ENCODE peak calls at places on chromosome 13, in six cellular contexts. A is tibial nerve, Y is brain microvascular endothelial cell, B is AG04450, M is small intestine, Z is substantia nigra. Q is an unnamed sample.

GRCh38 chr13:53137777-53138176 is 109.2 kb downstream of the OLFM4 start:
- DNase-seq in A (peak; percentile 90), Y (peak; percentile 31), B (peak; percentile 66), M (no peak), Z (no peak), Q (no peak)

GRCh38 chr13:108932206-108932605 is 302.8 kb downstream of the MYO16 start:
- DNase-seq in A (no peak), Y (no peak), B (no peak), M (no peak), Z (no peak), Q (no peak)

GRCh38 chr13:67515895-67516294 is 285.8 kb upstream of the PCDH9 start:
- DNase-seq in A (no peak), Y (peak; percentile 10), B (peak; percentile 66), M (no peak), Z (no peak), Q (no peak)

GRCh38 chr13:38670627-38671026 is 16.2 kb upstream of the FREM2 start:
- DNase-seq in A (no peak), Y (no peak), B (no peak), M (no peak), Z (no peak), Q (no peak)

GRCh38 chr13:75318138-75318833 is 163.7 kb downstream of the TBC1D4 start:
- DNase-seq in A (no peak), Y (no peak), B (no peak), M (no peak), Z (no peak), Q (no peak)

GRCh38 chr13:28459911-28460310 is 35.0 kb downstream of the FLT1 start:
- DNase-seq in A (no peak), Y (no peak), B (no peak), M (no peak), Z (no peak), Q (no peak)

GRCh38 chr13:39144941-39145533 is 106.8 kb downstream of the NHLRC3 start:
- DNase-seq in A (peak; percentile 81), Y (peak; percentile 53), B (peak; percentile 26), M (peak; percentile 39), Z (no peak), Q (no peak)

GRCh38 chr13:104301216-104301975 is 1235.2 kb upstream of the SLC10A2 start:
- DNase-seq in A (no peak), Y (no peak), B (no peak), M (no peak), Z (no peak), Q (no peak)

GRCh38 chr13:105721056-105721455 is 814.4 kb downstream of the EFNB2 start:
- DNase-seq in A (no peak), Y (peak; percentile 53), B (no peak), M (no peak), Z (no peak), Q (no peak)

GRCh38 chr13:42660367-42660965 is 86.5 kb downstream of the TNFSF11 start:
- DNase-seq in A (no peak), Y (no peak), B (no peak), M (no peak), Z (no peak), Q (no peak)

GRCh38 chr13:79531542-79532239 is 50.7 kb downstream of the NDFIP2 start:
- DNase-seq in A (no peak), Y (no peak), B (no peak), M (no peak), Z (no peak), Q (no peak)

GRCh38 chr13:89514534-89515312 is 1832.8 kb upstream of the MIR17HG start:
- DNase-seq in A (no peak), Y (peak; percentile 1), B (peak; percentile 11), M (no peak), Z (no peak), Q (no peak)

GRCh38 chr13:44050450-44051063 is 170.9 kb downstream of the LACC1 start:
- DNase-seq in A (peak; percentile 15), Y (peak; percentile 42), B (no peak), M (peak; percentile 62), Z (no peak), Q (no peak)

GRCh38 chr13:45055198-45055901 is 65.0 kb upstream of the GTF2F2 start:
- DNase-seq in A (no peak), Y (peak; percentile 73), B (peak; percentile 67), M (peak; percentile 29), Z (no peak), Q (no peak)

GRCh38 chr13:82963466-82963865 is 918.8 kb downstream of the SLITRK1 start:
- DNase-seq in A (no peak), Y (peak; percentile 9), B (no peak), M (no peak), Z (no peak), Q (no peak)

GRCh38 chr13:84032116-84032515 is 149.8 kb upstream of the SLITRK1 start:
- DNase-seq in A (no peak), Y (no peak), B (no peak), M (no peak), Z (no peak), Q (no peak)

GRCh38 chr13:112810608-112811007 is 120.8 kb downstream of the ATP11A start:
- DNase-seq in A (no peak), Y (no peak), B (no peak), M (no peak), Z (no peak), Q (no peak)

GRCh38 chr13:105758929-105759328 is 776.5 kb downstream of the EFNB2 start:
- DNase-seq in A (no peak), Y (no peak), B (no peak), M (no peak), Z (no peak), Q (no peak)

GRCh38 chr13:36432106-36432544 is at the start of gene CCNA1:
- DNase-seq in A (no peak), Y (no peak), B (no peak), M (no peak), Z (no peak), Q (no peak)

DNA sequence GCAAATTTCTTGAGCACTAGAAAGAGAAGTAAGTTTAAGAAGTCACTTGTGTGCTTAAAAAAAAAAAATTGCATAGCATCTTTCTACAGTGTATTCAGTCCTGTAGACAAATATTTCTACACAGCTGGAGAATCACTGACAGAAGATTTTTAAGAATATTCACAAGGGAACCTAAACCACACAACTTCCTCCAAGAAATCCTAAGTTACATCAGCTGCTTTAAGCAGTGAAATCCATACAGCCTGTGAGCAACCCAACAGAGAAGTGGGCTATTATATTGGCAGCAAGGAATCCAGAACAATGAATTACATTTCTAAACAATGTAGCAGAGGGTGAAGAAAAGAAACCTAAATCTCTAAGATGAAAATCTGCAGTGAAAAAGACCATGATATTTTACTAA is 1.5 kb downstream of the DOCK9 start:
- DNase-seq in A (no peak), Y (no peak), B (no peak), M (no peak), Z (no peak), Q (no peak)
- H3K27ac ChIP-seq in A (peak overlapping the region; percentile 88), Y (peak overlapping the region; percentile 91), B (peak overlapping the region; percentile 31), M (peak overlapping the region; percentile 24), Z (peak overlapping the region; percentile 97), Q (peak overlapping the region; percentile 48)

GRCh38 chr13:97334690-97335089 is 99.3 kb upstream of the RAP2A start:
- DNase-seq in A (no peak), Y (no peak), B (no peak), M (no peak), Z (no peak), Q (no peak)

GRCh38 chr13:97332725-97333124 is 101.2 kb upstream of the RAP2A start:
- DNase-seq in A (no peak), Y (no peak), B (no peak), M (no peak), Z (no peak), Q (no peak)

GRCh38 chr13:97330448-97330847 is 103.5 kb upstream of the RAP2A start:
- DNase-seq in A (no peak), Y (no peak), B (no peak), M (no peak), Z (no peak), Q (no peak)

GRCh38 chr13:97335488-97336134 is 98.4 kb upstream of the RAP2A start:
- DNase-seq in A (no peak), Y (no peak), B (no peak), M (no peak), Z (no peak), Q (no peak)

GRCh38 chr13:97333983-97334382 is 100.0 kb upstream of the RAP2A start:
- DNase-seq in A (no peak), Y (no peak), B (no peak), M (no peak), Z (no peak), Q (no peak)
- H3K27ac ChIP-seq in A (peak overlapping the region; percentile 79), Y (no peak overlapping the region), B (no peak overlapping the region), M (no peak overlapping the region), Z (no peak overlapping the region), Q (no peak overlapping the region)

GRCh38 chr13:110023729-110024645 is 237.6 kb upstream of the IRS2 start:
- DNase-seq in A (no peak), Y (no peak), B (no peak), M (no peak), Z (no peak), Q (peak; percentile 83)
- H3K27ac ChIP-seq in A (peak overlapping the region; percentile 98), Y (no peak overlapping the region), B (peak overlapping the region; percentile 72), M (no peak overlapping the region), Z (no peak overlapping the region), Q (peak overlapping the region; percentile 88)

DNA sequence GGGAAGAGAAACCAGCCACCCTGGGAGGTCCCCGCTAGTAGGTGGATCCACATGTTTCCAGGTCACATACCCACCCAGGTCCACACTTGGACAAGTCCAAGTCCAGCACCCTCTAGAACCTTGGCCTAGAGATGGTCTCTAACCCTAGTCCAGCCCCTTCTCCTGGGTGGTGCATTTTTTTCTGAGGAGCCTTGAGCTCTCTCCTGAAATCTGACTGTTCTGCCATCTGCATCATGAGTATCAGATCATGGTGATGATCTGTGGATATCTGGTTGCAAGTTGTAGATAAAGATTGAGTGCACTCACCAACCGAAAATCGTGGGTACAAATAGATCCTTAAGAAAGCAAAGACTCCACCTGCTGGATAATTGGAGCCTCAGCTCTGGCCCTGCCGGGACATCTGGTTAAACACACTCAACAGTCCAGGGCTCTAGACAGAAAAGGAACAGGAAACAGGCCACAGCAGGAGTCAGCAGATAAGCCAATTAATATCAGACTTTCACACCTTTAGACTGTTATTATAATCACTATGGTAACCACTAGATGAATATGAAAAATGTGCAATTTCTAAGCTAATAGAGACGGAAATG is 41.1 kb downstream of the GPR12 start:
- DNase-seq in A (no peak), Y (no peak), B (no peak), M (no peak), Z (no peak), Q (peak; percentile 3)
- H3K27ac ChIP-seq in A (no peak overlapping the region), Y (no peak overlapping the region), B (no peak overlapping the region), M (no peak overlapping the region), Z (no peak overlapping the region), Q (no peak overlapping the region)

GRCh38 chr13:114081761-114082681 is 50.4 kb downstream of the RASA3 start:
- DNase-seq in A (no peak), Y (no peak), B (no peak), M (no peak), Z (no peak), Q (no peak)

GRCh38 chr13:114080739-114081561 is 51.5 kb downstream of the RASA3 start:
- DNase-seq in A (no peak), Y (no peak), B (no peak), M (no peak), Z (no peak), Q (no peak)

GRCh38 chr13:114078501-114079451 is 53.6 kb downstream of the RASA3 start:
- DNase-seq in A (no peak), Y (peak; percentile 73), B (no peak), M (no peak), Z (no peak), Q (no peak)

GRCh38 chr13:114077938-114078335 is 54.5 kb downstream of the RASA3 start:
- DNase-seq in A (no peak), Y (peak; percentile 64), B (no peak), M (no peak), Z (no peak), Q (no peak)

GRCh38 chr13:114079601-114080536 is 52.6 kb downstream of the RASA3 start:
- DNase-seq in A (no peak), Y (no peak), B (no peak), M (no peak), Z (no peak), Q (no peak)
- H3K27ac ChIP-seq in A (peak overlapping the region; percentile 87), Y (no peak overlapping the region), B (no peak overlapping the region), M (no peak overlapping the region), Z (no peak overlapping the region), Q (peak overlapping the region; percentile 77)

GRCh38 chr13:113998781-113999617 is 25.1 kb upstream of the C13orf46 start:
- DNase-seq in A (no peak), Y (no peak), B (no peak), M (no peak), Z (no peak), Q (no peak)
- H3K27ac ChIP-seq in A (peak overlapping the region; percentile 73), Y (peak overlapping the region; percentile 1), B (peak overlapping the region; percentile 61), M (peak overlapping the region; percentile 25), Z (no peak overlapping the region), Q (no peak overlapping the region)

Q was measured in coronary artery.